ENCODE peak calls at places on chromosomes 11 and 22, in nine cellular contexts. One of them, this sample, is unnamed.
A peak's percentile ranks its signal among the peaks of the same experiment; 100 is the strongest.

GRCh38 chr11:32072872-32073661 is 17.8 kb upstream of the RCN1 start:
- DNase-seq in fibroblast of lung: no peak
- DNase-seq in MM.1S: no peak
- DNase-seq in hepatocyte: no peak
- DNase-seq in cardiac muscle cell: no peak
- DNase-seq in MCF 10A: no peak
- DNase-seq in dorsolateral prefrontal cortex: no peak
- DNase-seq in uterus: no peak
- DNase-seq in colonic mucosa: no peak
- DNase-seq in this sample: no peak

GRCh38 chr11:11750479-11750878 is 91.3 kb upstream of the USP47 start:
- DNase-seq in fibroblast of lung: no peak
- DNase-seq in MM.1S: no peak
- DNase-seq in hepatocyte: no peak
- DNase-seq in cardiac muscle cell: no peak
- DNase-seq in MCF 10A: no peak
- DNase-seq in dorsolateral prefrontal cortex: no peak
- DNase-seq in uterus: no peak
- DNase-seq in colonic mucosa: no peak
- DNase-seq in this sample: no peak

GRCh38 chr11:2916892-2917645 is 12.2 kb downstream of the PHLDA2 start:
- DNase-seq in fibroblast of lung: no peak
- DNase-seq in MM.1S: no peak
- DNase-seq in hepatocyte: no peak
- DNase-seq in cardiac muscle cell: no peak
- DNase-seq in MCF 10A: no peak
- DNase-seq in dorsolateral prefrontal cortex: no peak
- DNase-seq in uterus: no peak
- DNase-seq in colonic mucosa: no peak
- DNase-seq in this sample: no peak

GRCh38 chr22:37428649-37429586 is 1.6 kb upstream of the ELFN2 start:
- DNase-seq in fibroblast of lung: peak; percentile 45
- DNase-seq in MM.1S: peak; percentile 33
- DNase-seq in hepatocyte: peak; percentile 83
- DNase-seq in cardiac muscle cell: peak; percentile 84
- DNase-seq in MCF 10A: peak; percentile 59
- DNase-seq in dorsolateral prefrontal cortex: no peak
- DNase-seq in uterus: no peak
- DNase-seq in colonic mucosa: peak; percentile 45
- DNase-seq in this sample: peak; percentile 42

GRCh38 chr11:19536131-19536530 is 176.5 kb upstream of the NAV2 start:
- DNase-seq in fibroblast of lung: no peak
- DNase-seq in MM.1S: no peak
- DNase-seq in hepatocyte: no peak
- DNase-seq in cardiac muscle cell: no peak
- DNase-seq in MCF 10A: no peak
- DNase-seq in dorsolateral prefrontal cortex: no peak
- DNase-seq in uterus: no peak
- DNase-seq in colonic mucosa: no peak
- DNase-seq in this sample: no peak

GRCh38 chr22:19535001-19535400 is 10.8 kb upstream of the CLDN5 start:
- DNase-seq in fibroblast of lung: no peak
- DNase-seq in MM.1S: no peak
- DNase-seq in hepatocyte: no peak
- DNase-seq in cardiac muscle cell: no peak
- DNase-seq in MCF 10A: no peak
- DNase-seq in dorsolateral prefrontal cortex: no peak
- DNase-seq in uterus: no peak
- DNase-seq in colonic mucosa: no peak
- DNase-seq in this sample: no peak

GRCh38 chr11:75656044-75656726 is 12.7 kb downstream of the MAP6 start:
- DNase-seq in fibroblast of lung: peak; percentile 33
- DNase-seq in MM.1S: no peak
- DNase-seq in hepatocyte: no peak
- DNase-seq in cardiac muscle cell: no peak
- DNase-seq in MCF 10A: no peak
- DNase-seq in dorsolateral prefrontal cortex: no peak
- DNase-seq in uterus: no peak
- DNase-seq in colonic mucosa: no peak
- DNase-seq in this sample: no peak

GRCh38 chr22:37768273-37768672 is 39.5 kb upstream of the GCAT start:
- DNase-seq in fibroblast of lung: no peak
- DNase-seq in MM.1S: no peak
- DNase-seq in hepatocyte: no peak
- DNase-seq in cardiac muscle cell: no peak
- DNase-seq in MCF 10A: no peak
- DNase-seq in dorsolateral prefrontal cortex: no peak
- DNase-seq in uterus: no peak
- DNase-seq in colonic mucosa: no peak
- DNase-seq in this sample: no peak

GRCh38 chr11:116829525-116830183 is at the start of gene APOC3:
- DNase-seq in fibroblast of lung: peak; percentile 26
- DNase-seq in MM.1S: no peak
- DNase-seq in hepatocyte: peak; percentile 80
- DNase-seq in cardiac muscle cell: no peak
- DNase-seq in MCF 10A: peak; percentile 17
- DNase-seq in dorsolateral prefrontal cortex: no peak
- DNase-seq in uterus: no peak
- DNase-seq in colonic mucosa: no peak
- DNase-seq in this sample: no peak

GRCh38 chr11:57787920-57788716 is 26.5 kb downstream of the CTNND1 start:
- DNase-seq in fibroblast of lung: no peak
- DNase-seq in MM.1S: no peak
- DNase-seq in hepatocyte: no peak
- DNase-seq in cardiac muscle cell: no peak
- DNase-seq in MCF 10A: peak; percentile 97
- DNase-seq in dorsolateral prefrontal cortex: no peak
- DNase-seq in uterus: no peak
- DNase-seq in colonic mucosa: no peak
- DNase-seq in this sample: no peak

GRCh38 chr11:110374921-110375320 is 54.8 kb upstream of the FDX1 start:
- DNase-seq in fibroblast of lung: no peak
- DNase-seq in MM.1S: no peak
- DNase-seq in hepatocyte: no peak
- DNase-seq in cardiac muscle cell: no peak
- DNase-seq in MCF 10A: no peak
- DNase-seq in dorsolateral prefrontal cortex: no peak
- DNase-seq in uterus: no peak
- DNase-seq in colonic mucosa: no peak
- DNase-seq in this sample: no peak

GRCh38 chr11:11069741-11070550 is 212.1 kb upstream of the ZBED5 start:
- DNase-seq in fibroblast of lung: no peak
- DNase-seq in MM.1S: no peak
- DNase-seq in hepatocyte: peak; percentile 36
- DNase-seq in cardiac muscle cell: no peak
- DNase-seq in MCF 10A: no peak
- DNase-seq in dorsolateral prefrontal cortex: no peak
- DNase-seq in uterus: no peak
- DNase-seq in colonic mucosa: no peak
- DNase-seq in this sample: no peak

GRCh38 chr11:122229611-122230386 is 113.8 kb upstream of the BLID start:
- DNase-seq in fibroblast of lung: peak; percentile 49
- DNase-seq in MM.1S: no peak
- DNase-seq in hepatocyte: peak; percentile 21
- DNase-seq in cardiac muscle cell: no peak
- DNase-seq in MCF 10A: no peak
- DNase-seq in dorsolateral prefrontal cortex: peak; percentile 80
- DNase-seq in uterus: no peak
- DNase-seq in colonic mucosa: no peak
- DNase-seq in this sample: no peak

GRCh38 chr11:44877908-44878459 is 72.7 kb downstream of the TP53I11 start:
- DNase-seq in fibroblast of lung: peak; percentile 26
- DNase-seq in MM.1S: no peak
- DNase-seq in hepatocyte: peak; percentile 36
- DNase-seq in cardiac muscle cell: no peak
- DNase-seq in MCF 10A: no peak
- DNase-seq in dorsolateral prefrontal cortex: no peak
- DNase-seq in uterus: peak; percentile 61
- DNase-seq in colonic mucosa: no peak
- DNase-seq in this sample: no peak

GRCh38 chr11:108933630-108934029 is 268.8 kb downstream of the DDX10 start:
- DNase-seq in fibroblast of lung: peak; percentile 85
- DNase-seq in MM.1S: no peak
- DNase-seq in hepatocyte: no peak
- DNase-seq in cardiac muscle cell: no peak
- DNase-seq in MCF 10A: no peak
- DNase-seq in dorsolateral prefrontal cortex: no peak
- DNase-seq in uterus: no peak
- DNase-seq in colonic mucosa: no peak
- DNase-seq in this sample: no peak

GRCh38 chr11:18265949-18266348 is at the start of gene SAA1:
- DNase-seq in fibroblast of lung: no peak
- DNase-seq in MM.1S: no peak
- DNase-seq in hepatocyte: peak; percentile 15
- DNase-seq in cardiac muscle cell: no peak
- DNase-seq in MCF 10A: peak; percentile 92
- DNase-seq in dorsolateral prefrontal cortex: no peak
- DNase-seq in uterus: no peak
- DNase-seq in colonic mucosa: no peak
- DNase-seq in this sample: no peak

GRCh38 chr11:27875480-27876208 is 175.4 kb upstream of the BDNF start:
- DNase-seq in fibroblast of lung: no peak
- DNase-seq in MM.1S: no peak
- DNase-seq in hepatocyte: no peak
- DNase-seq in cardiac muscle cell: no peak
- DNase-seq in MCF 10A: no peak
- DNase-seq in dorsolateral prefrontal cortex: no peak
- DNase-seq in uterus: no peak
- DNase-seq in colonic mucosa: no peak
- DNase-seq in this sample: no peak

GRCh38 chr11:122226810-122227379 is 110.9 kb upstream of the BLID start:
- DNase-seq in fibroblast of lung: peak; percentile 86
- DNase-seq in MM.1S: no peak
- DNase-seq in hepatocyte: no peak
- DNase-seq in cardiac muscle cell: no peak
- DNase-seq in MCF 10A: no peak
- DNase-seq in dorsolateral prefrontal cortex: no peak
- DNase-seq in uterus: no peak
- DNase-seq in colonic mucosa: no peak
- DNase-seq in this sample: no peak

GRCh38 chr22:46649176-46650077 is 29.2 kb downstream of the GRAMD4 start:
- DNase-seq in fibroblast of lung: no peak
- DNase-seq in MM.1S: no peak
- DNase-seq in hepatocyte: no peak
- DNase-seq in cardiac muscle cell: peak; percentile 30
- DNase-seq in MCF 10A: no peak
- DNase-seq in dorsolateral prefrontal cortex: no peak
- DNase-seq in uterus: peak; percentile 35
- DNase-seq in colonic mucosa: no peak
- DNase-seq in this sample: no peak

GRCh38 chr11:120710354-120711187 is 199.0 kb downstream of the GRIK4 start:
- DNase-seq in fibroblast of lung: peak; percentile 80
- DNase-seq in MM.1S: no peak
- DNase-seq in hepatocyte: peak; percentile 86
- DNase-seq in cardiac muscle cell: peak; percentile 13
- DNase-seq in MCF 10A: peak; percentile 83
- DNase-seq in dorsolateral prefrontal cortex: peak; percentile 71
- DNase-seq in uterus: peak; percentile 69
- DNase-seq in colonic mucosa: peak; percentile 31
- DNase-seq in this sample: no peak

GRCh38 chr11:65887723-65888162 is 528 bp downstream of the FIBP start:
- DNase-seq in fibroblast of lung: no peak
- DNase-seq in MM.1S: peak; percentile 38
- DNase-seq in hepatocyte: no peak
- DNase-seq in cardiac muscle cell: no peak
- DNase-seq in MCF 10A: no peak
- DNase-seq in dorsolateral prefrontal cortex: no peak
- DNase-seq in uterus: no peak
- DNase-seq in colonic mucosa: no peak
- DNase-seq in this sample: no peak
- TF ChIP-seq CTCF in fibroblast of lung: no peak
- TF ChIP-seq CTCF in MM.1S: no peak
- TF ChIP-seq CTCF in hepatocyte: no peak
- TF ChIP-seq CTCF in cardiac muscle cell: no peak
- TF ChIP-seq CTCF in MCF 10A: no peak
- TF ChIP-seq CTCF in dorsolateral prefrontal cortex: no peak
- TF ChIP-seq CTCF in uterus: no peak
- TF ChIP-seq CTCF in colonic mucosa: no peak
- TF ChIP-seq CTCF in this sample: no peak

GRCh38 chr22:50677493-50678217 is 5.0 kb downstream of the SHANK3 start:
- DNase-seq in fibroblast of lung: no peak
- DNase-seq in MM.1S: no peak
- DNase-seq in hepatocyte: peak; percentile 4
- DNase-seq in cardiac muscle cell: no peak
- DNase-seq in MCF 10A: no peak
- DNase-seq in dorsolateral prefrontal cortex: no peak
- DNase-seq in uterus: no peak
- DNase-seq in colonic mucosa: no peak
- DNase-seq in this sample: no peak
- TF ChIP-seq CTCF in fibroblast of lung: no peak
- TF ChIP-seq CTCF in MM.1S: no peak
- TF ChIP-seq CTCF in hepatocyte: no peak
- TF ChIP-seq CTCF in cardiac muscle cell: no peak
- TF ChIP-seq CTCF in MCF 10A: no peak
- TF ChIP-seq CTCF in dorsolateral prefrontal cortex: no peak
- TF ChIP-seq CTCF in uterus: no peak
- TF ChIP-seq CTCF in colonic mucosa: no peak
- TF ChIP-seq CTCF in this sample: no peak

GRCh38 chr11:72042059-72042425 is 38.3 kb downstream of the NUMA1 start:
- DNase-seq in fibroblast of lung: no peak
- DNase-seq in MM.1S: no peak
- DNase-seq in hepatocyte: no peak
- DNase-seq in cardiac muscle cell: no peak
- DNase-seq in MCF 10A: no peak
- DNase-seq in dorsolateral prefrontal cortex: no peak
- DNase-seq in uterus: no peak
- DNase-seq in colonic mucosa: no peak
- DNase-seq in this sample: no peak
- TF ChIP-seq CTCF in fibroblast of lung: no peak
- TF ChIP-seq CTCF in MM.1S: no peak
- TF ChIP-seq CTCF in hepatocyte: no peak
- TF ChIP-seq CTCF in cardiac muscle cell: no peak
- TF ChIP-seq CTCF in MCF 10A: no peak
- TF ChIP-seq CTCF in dorsolateral prefrontal cortex: no peak
- TF ChIP-seq CTCF in uterus: no peak
- TF ChIP-seq CTCF in colonic mucosa: no peak
- TF ChIP-seq CTCF in this sample: no peak

GRCh38 chr11:107752954-107753822 is 41.3 kb upstream of the SLN start:
- DNase-seq in fibroblast of lung: peak; percentile 15
- DNase-seq in MM.1S: no peak
- DNase-seq in hepatocyte: no peak
- DNase-seq in cardiac muscle cell: no peak
- DNase-seq in MCF 10A: no peak
- DNase-seq in dorsolateral prefrontal cortex: no peak
- DNase-seq in uterus: no peak
- DNase-seq in colonic mucosa: no peak
- DNase-seq in this sample: no peak

GRCh38 chr11:107756553-107756952 is 44.7 kb upstream of the SLN start:
- DNase-seq in fibroblast of lung: no peak
- DNase-seq in MM.1S: no peak
- DNase-seq in hepatocyte: no peak
- DNase-seq in cardiac muscle cell: no peak
- DNase-seq in MCF 10A: no peak
- DNase-seq in dorsolateral prefrontal cortex: no peak
- DNase-seq in uterus: no peak
- DNase-seq in colonic mucosa: no peak
- DNase-seq in this sample: no peak

GRCh38 chr11:107752508-107752907 is 40.7 kb upstream of the SLN start:
- DNase-seq in fibroblast of lung: no peak
- DNase-seq in MM.1S: no peak
- DNase-seq in hepatocyte: no peak
- DNase-seq in cardiac muscle cell: no peak
- DNase-seq in MCF 10A: no peak
- DNase-seq in dorsolateral prefrontal cortex: no peak
- DNase-seq in uterus: no peak
- DNase-seq in colonic mucosa: no peak
- DNase-seq in this sample: no peak

GRCh38 chr11:107757661-107758060 is 45.8 kb upstream of the SLN start:
- DNase-seq in fibroblast of lung: no peak
- DNase-seq in MM.1S: no peak
- DNase-seq in hepatocyte: no peak
- DNase-seq in cardiac muscle cell: no peak
- DNase-seq in MCF 10A: no peak
- DNase-seq in dorsolateral prefrontal cortex: no peak
- DNase-seq in uterus: no peak
- DNase-seq in colonic mucosa: no peak
- DNase-seq in this sample: no peak
- TF ChIP-seq CTCF in fibroblast of lung: no peak
- TF ChIP-seq CTCF in MM.1S: peak; percentile 20
- TF ChIP-seq CTCF in hepatocyte: no peak
- TF ChIP-seq CTCF in cardiac muscle cell: peak; percentile 9
- TF ChIP-seq CTCF in MCF 10A: no peak
- TF ChIP-seq CTCF in dorsolateral prefrontal cortex: no peak
- TF ChIP-seq CTCF in uterus: no peak
- TF ChIP-seq CTCF in colonic mucosa: no peak
- TF ChIP-seq CTCF in this sample: no peak

This sample was measured in activated B cell treated with CpG ODN at 0.5 μM for 24 hours.